ENCODE peak calls at places on chromosome 4, in seven cellular contexts. One of them, this sample, is unnamed.

GRCh38 chr4:140095694-140096482 is 58.1 kb downstream of the MAML3 start:
- DNase-seq in ovary: no peak
- DNase-seq in thoracic aorta: no peak
- DNase-seq in tibial nerve: no peak
- DNase-seq in mesothelial cell of epicardium: no peak
- DNase-seq in bronchial epithelial cell: peak
- DNase-seq in epithelial cell of esophagus: peak
- DNase-seq in this sample: peak

GRCh38 chr4:41681054-41681453 is 67.5 kb downstream of the PHOX2B start:
- DNase-seq in ovary: no peak
- DNase-seq in tibial nerve: no peak
- DNase-seq in epithelial cell of esophagus: no peak
- DNase-seq in bronchial epithelial cell: no peak
- DNase-seq in thoracic aorta: no peak
- DNase-seq in mesothelial cell of epicardium: no peak
- DNase-seq in this sample: no peak

GRCh38 chr4:20172070-20172760 is 79.5 kb upstream of the SLIT2 start:
- DNase-seq in tibial nerve: no peak
- DNase-seq in epithelial cell of esophagus: no peak
- DNase-seq in mesothelial cell of epicardium: no peak
- DNase-seq in bronchial epithelial cell: no peak
- DNase-seq in thoracic aorta: no peak
- DNase-seq in ovary: no peak
- DNase-seq in this sample: no peak

GRCh38 chr4:53478671-53479456 is 101.4 kb downstream of the FIP1L1 start:
- DNase-seq in thoracic aorta: no peak
- DNase-seq in ovary: no peak
- DNase-seq in tibial nerve: no peak
- DNase-seq in bronchial epithelial cell: peak
- DNase-seq in epithelial cell of esophagus: peak
- DNase-seq in mesothelial cell of epicardium: no peak
- DNase-seq in this sample: no peak

GRCh38 chr4:82621212-82621611 is 59.4 kb upstream of the TMEM150C start:
- DNase-seq in ovary: no peak
- DNase-seq in thoracic aorta: no peak
- DNase-seq in bronchial epithelial cell: no peak
- DNase-seq in tibial nerve: no peak
- DNase-seq in mesothelial cell of epicardium: no peak
- DNase-seq in epithelial cell of esophagus: no peak
- DNase-seq in this sample: no peak

GRCh38 chr4:153186046-153186728 is 18.1 kb upstream of the TRIM2 start:
- DNase-seq in bronchial epithelial cell: no peak
- DNase-seq in epithelial cell of esophagus: no peak
- DNase-seq in tibial nerve: no peak
- DNase-seq in thoracic aorta: no peak
- DNase-seq in mesothelial cell of epicardium: no peak
- DNase-seq in ovary: no peak
- DNase-seq in this sample: no peak

GRCh38 chr4:185542626-185543336 is 7.5 kb upstream of the PDLIM3 start:
- DNase-seq in tibial nerve: no peak
- DNase-seq in ovary: peak
- DNase-seq in bronchial epithelial cell: no peak
- DNase-seq in thoracic aorta: no peak
- DNase-seq in epithelial cell of esophagus: no peak
- DNase-seq in mesothelial cell of epicardium: no peak
- DNase-seq in this sample: no peak

GRCh38 chr4:138438608-138439007 is 196.5 kb upstream of the SLC7A11 start:
- DNase-seq in ovary: no peak
- DNase-seq in tibial nerve: no peak
- DNase-seq in bronchial epithelial cell: no peak
- DNase-seq in mesothelial cell of epicardium: no peak
- DNase-seq in epithelial cell of esophagus: no peak
- DNase-seq in thoracic aorta: no peak
- DNase-seq in this sample: no peak

GRCh38 chr4:143344011-143344410 is 7.3 kb downstream of the GAB1 start:
- DNase-seq in tibial nerve: no peak
- DNase-seq in thoracic aorta: no peak
- DNase-seq in ovary: no peak
- DNase-seq in mesothelial cell of epicardium: no peak
- DNase-seq in epithelial cell of esophagus: no peak
- DNase-seq in bronchial epithelial cell: no peak
- DNase-seq in this sample: no peak

GRCh38 chr4:1277667-1278335 is 11.9 kb upstream of the MAEA start:
- DNase-seq in ovary: no peak
- DNase-seq in mesothelial cell of epicardium: no peak
- DNase-seq in bronchial epithelial cell: no peak
- DNase-seq in tibial nerve: no peak
- DNase-seq in epithelial cell of esophagus: no peak
- DNase-seq in thoracic aorta: no peak
- DNase-seq in this sample: no peak

GRCh38 chr4:182688081-182688480 is 229.1 kb downstream of the DCTD start:
- DNase-seq in ovary: no peak
- DNase-seq in tibial nerve: no peak
- DNase-seq in bronchial epithelial cell: no peak
- DNase-seq in mesothelial cell of epicardium: no peak
- DNase-seq in thoracic aorta: no peak
- DNase-seq in epithelial cell of esophagus: no peak
- DNase-seq in this sample: no peak

GRCh38 chr4:5843573-5844239 is 49.2 kb downstream of the CRMP1 start:
- DNase-seq in thoracic aorta: no peak
- DNase-seq in ovary: no peak
- DNase-seq in mesothelial cell of epicardium: no peak
- DNase-seq in tibial nerve: no peak
- DNase-seq in bronchial epithelial cell: no peak
- DNase-seq in epithelial cell of esophagus: no peak
- DNase-seq in this sample: no peak

GRCh38 chr4:149768477-149768876 is 47.2 kb downstream of the IQCM start:
- DNase-seq in tibial nerve: no peak
- DNase-seq in ovary: no peak
- DNase-seq in thoracic aorta: no peak
- DNase-seq in mesothelial cell of epicardium: no peak
- DNase-seq in epithelial cell of esophagus: no peak
- DNase-seq in bronchial epithelial cell: no peak
- DNase-seq in this sample: no peak

GRCh38 chr4:65467280-65467679 is 203.0 kb downstream of the EPHA5 start:
- DNase-seq in tibial nerve: no peak
- DNase-seq in epithelial cell of esophagus: peak
- DNase-seq in bronchial epithelial cell: peak
- DNase-seq in ovary: no peak
- DNase-seq in mesothelial cell of epicardium: no peak
- DNase-seq in thoracic aorta: no peak
- DNase-seq in this sample: no peak

DNA sequence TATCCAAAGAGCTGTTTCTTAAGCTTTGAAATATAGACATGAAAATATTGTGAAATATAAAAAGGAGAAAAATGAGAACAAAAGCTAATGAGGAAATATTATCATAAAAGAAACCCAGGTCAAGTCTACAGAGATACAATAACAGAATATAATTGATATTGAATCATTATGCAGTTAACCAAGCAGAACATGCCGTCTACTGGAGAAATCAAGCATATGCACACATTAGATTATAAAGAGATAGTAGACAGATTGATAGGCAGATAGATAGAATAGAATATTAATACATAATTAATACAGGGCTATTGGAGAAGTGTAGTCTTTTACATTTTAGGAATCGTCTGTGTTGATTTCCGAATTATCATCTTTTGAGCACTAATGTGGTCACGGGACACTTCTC is 208.5 kb downstream of the EPHA5 start:
- DNase-seq in ovary: no peak
- DNase-seq in epithelial cell of esophagus: no peak
- DNase-seq in thoracic aorta: no peak
- DNase-seq in mesothelial cell of epicardium: no peak
- DNase-seq in tibial nerve: no peak
- DNase-seq in bronchial epithelial cell: no peak
- DNase-seq in this sample: no peak
- TF ChIP-seq CTCF in ovary: no peak
- TF ChIP-seq CTCF in epithelial cell of esophagus: no peak
- TF ChIP-seq CTCF in thoracic aorta: no peak
- TF ChIP-seq CTCF in mesothelial cell of epicardium: no peak
- TF ChIP-seq CTCF in tibial nerve: no peak
- TF ChIP-seq CTCF in bronchial epithelial cell: no peak
- TF ChIP-seq CTCF in this sample: no peak

DNA sequence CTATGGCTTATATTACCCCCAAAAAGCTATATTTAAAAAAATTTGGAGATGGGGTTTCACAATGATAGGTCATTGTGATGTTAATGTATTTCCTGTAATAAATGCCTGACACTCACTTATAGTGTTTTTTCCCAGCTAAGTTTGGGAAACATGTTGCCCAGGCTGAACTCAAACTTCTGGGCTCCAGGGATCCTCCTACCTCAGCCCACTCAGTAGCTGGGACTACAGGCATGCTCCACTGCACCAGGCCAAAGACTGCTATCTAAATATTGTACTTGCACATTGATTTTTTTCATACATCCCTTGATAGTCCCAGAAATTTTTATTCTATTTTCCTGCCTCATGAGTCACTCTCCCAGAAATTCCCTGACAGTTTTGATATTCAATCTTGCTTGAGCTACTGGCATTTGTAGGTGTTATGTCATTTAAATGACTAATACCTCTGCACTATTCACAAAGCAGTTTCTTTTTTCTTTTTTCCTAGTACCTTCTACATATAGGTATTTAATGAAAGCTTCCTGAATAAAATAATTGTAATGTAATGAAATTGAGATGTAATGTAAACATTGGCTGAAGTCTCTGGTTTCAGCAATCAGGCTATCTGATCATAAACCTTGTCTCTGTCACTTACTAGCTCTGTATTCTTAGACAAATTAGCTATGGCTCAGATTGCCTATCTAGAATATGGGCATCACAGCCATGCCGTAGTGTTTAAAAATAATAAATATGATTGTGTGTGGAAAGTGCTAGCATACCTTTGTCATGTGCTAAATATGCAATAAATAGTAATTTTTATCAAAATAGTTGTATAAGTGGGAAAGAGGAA is 1973.0 kb upstream of the AGA start:
- DNase-seq in ovary: no peak
- DNase-seq in bronchial epithelial cell: peak
- DNase-seq in mesothelial cell of epicardium: no peak
- DNase-seq in epithelial cell of esophagus: peak
- DNase-seq in tibial nerve: no peak
- DNase-seq in thoracic aorta: no peak
- DNase-seq in this sample: no peak
- TF ChIP-seq CTCF in ovary: no peak
- TF ChIP-seq CTCF in bronchial epithelial cell: no peak
- TF ChIP-seq CTCF in mesothelial cell of epicardium: no peak
- TF ChIP-seq CTCF in epithelial cell of esophagus: no peak
- TF ChIP-seq CTCF in tibial nerve: no peak
- TF ChIP-seq CTCF in thoracic aorta: no peak
- TF ChIP-seq CTCF in this sample: no peak

GRCh38 chr4:99950913-99951254 is 809 bp upstream of the H2AZ1 start:
- DNase-seq in mesothelial cell of epicardium: no peak
- DNase-seq in ovary: no peak
- DNase-seq in epithelial cell of esophagus: no peak
- DNase-seq in tibial nerve: no peak
- DNase-seq in bronchial epithelial cell: no peak
- DNase-seq in thoracic aorta: no peak
- DNase-seq in this sample: no peak

GRCh38 chr4:99947608-99948007 is 1.2 kb upstream of the DNAJB14 start:
- DNase-seq in ovary: no peak
- DNase-seq in tibial nerve: no peak
- DNase-seq in epithelial cell of esophagus: no peak
- DNase-seq in bronchial epithelial cell: no peak
- DNase-seq in mesothelial cell of epicardium: no peak
- DNase-seq in thoracic aorta: no peak
- DNase-seq in this sample: no peak

GRCh38 chr4:99949034-99949998 is 759 bp downstream of the H2AZ1 start:
- DNase-seq in bronchial epithelial cell: peak
- DNase-seq in tibial nerve: peak
- DNase-seq in thoracic aorta: peak
- DNase-seq in mesothelial cell of epicardium: peak
- DNase-seq in ovary: peak
- DNase-seq in epithelial cell of esophagus: peak
- DNase-seq in this sample: peak

GRCh38 chr4:99947190-99947578 is 766 bp upstream of the DNAJB14 start:
- DNase-seq in thoracic aorta: no peak
- DNase-seq in mesothelial cell of epicardium: no peak
- DNase-seq in tibial nerve: no peak
- DNase-seq in epithelial cell of esophagus: no peak
- DNase-seq in bronchial epithelial cell: no peak
- DNase-seq in ovary: no peak
- DNase-seq in this sample: no peak

DNA sequence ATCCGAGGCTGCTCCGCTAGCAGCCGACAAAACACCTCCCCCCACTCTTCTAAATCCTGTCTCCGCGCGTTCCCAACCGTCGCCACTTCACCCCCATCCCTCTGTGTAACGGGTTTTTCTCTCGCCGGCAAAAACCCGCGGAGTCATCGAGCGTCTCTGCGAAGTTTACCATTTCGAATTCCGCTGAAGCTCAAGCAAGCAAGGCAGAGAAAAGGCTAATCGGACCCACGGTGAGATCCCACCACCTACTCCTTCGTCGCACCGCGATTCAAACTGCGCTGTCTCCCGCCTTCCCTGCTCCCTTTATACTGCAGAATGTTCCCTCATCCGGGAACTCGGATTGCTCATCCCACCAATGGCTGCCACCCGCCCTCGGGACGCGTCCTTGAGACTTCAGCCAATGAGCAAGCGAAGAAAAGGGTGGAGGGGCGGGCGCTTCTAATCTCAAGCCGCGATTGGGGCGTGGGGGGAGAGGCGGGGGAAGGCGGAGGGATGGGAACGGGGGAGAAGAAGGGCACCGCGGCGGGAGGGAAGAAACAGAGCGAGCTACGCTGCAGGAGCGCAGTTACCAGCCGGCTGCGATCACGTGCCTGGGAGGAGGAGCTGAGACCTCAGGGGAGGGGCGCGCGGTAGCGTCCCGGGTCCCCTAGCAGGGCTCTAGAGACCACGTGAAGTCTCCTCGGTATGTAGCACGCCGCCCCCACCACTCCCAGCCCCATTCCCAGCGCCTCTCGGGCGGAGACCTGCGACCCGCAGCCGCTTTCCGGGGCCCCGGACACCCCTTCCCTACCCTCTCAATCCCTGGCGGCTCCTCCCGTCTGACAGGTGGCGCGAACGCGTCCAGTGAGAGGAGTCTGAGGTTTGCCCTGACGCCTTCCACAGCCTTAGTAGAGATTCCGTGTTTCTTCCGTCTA is at the start of gene H2AZ1:
- DNase-seq in epithelial cell of esophagus: peak
- DNase-seq in thoracic aorta: peak
- DNase-seq in ovary: peak
- DNase-seq in tibial nerve: peak
- DNase-seq in mesothelial cell of epicardium: peak
- DNase-seq in bronchial epithelial cell: peak
- DNase-seq in this sample: peak
- TF ChIP-seq CTCF in epithelial cell of esophagus: no peak
- TF ChIP-seq CTCF in thoracic aorta: no peak
- TF ChIP-seq CTCF in ovary: no peak
- TF ChIP-seq CTCF in tibial nerve: no peak
- TF ChIP-seq CTCF in mesothelial cell of epicardium: no peak
- TF ChIP-seq CTCF in bronchial epithelial cell: no peak
- TF ChIP-seq CTCF in this sample: no peak

DNA sequence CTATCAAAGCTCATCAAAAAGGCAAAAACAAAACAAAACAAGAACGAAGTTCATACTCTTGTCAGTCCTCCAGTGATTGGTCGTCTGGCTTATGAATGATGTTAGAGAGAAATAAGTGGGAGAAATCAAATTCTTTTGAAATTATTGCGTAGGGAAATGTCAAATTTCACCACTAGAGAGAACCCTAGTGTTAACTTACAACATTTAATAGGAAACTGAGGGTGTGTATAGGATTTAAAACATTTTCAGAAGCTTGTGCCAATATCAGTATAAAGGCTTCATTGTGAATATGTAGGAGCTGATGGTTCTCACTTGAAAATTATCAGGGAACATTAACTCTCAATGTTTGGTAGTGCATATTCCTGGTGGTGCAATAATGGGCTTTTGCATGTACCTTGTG is 17.4 kb downstream of the ADH6 start:
- DNase-seq in thoracic aorta: no peak
- DNase-seq in mesothelial cell of epicardium: no peak
- DNase-seq in ovary: no peak
- DNase-seq in bronchial epithelial cell: peak
- DNase-seq in epithelial cell of esophagus: no peak
- DNase-seq in tibial nerve: no peak
- DNase-seq in this sample: no peak
- TF ChIP-seq CTCF in thoracic aorta: peak
- TF ChIP-seq CTCF in mesothelial cell of epicardium: no peak
- TF ChIP-seq CTCF in ovary: peak
- TF ChIP-seq CTCF in bronchial epithelial cell: no peak
- TF ChIP-seq CTCF in epithelial cell of esophagus: peak
- TF ChIP-seq CTCF in tibial nerve: peak
- TF ChIP-seq CTCF in this sample: no peak